ENCODE peak calls at places on chromosomes 3 and 15, in nine cellular contexts. L is HTR-8/SVneo; J is germinal center; Q is activated naive CD8-positive, alpha-beta T cell treated with anti-CD3 and anti-CD28 coated beads, Interleukin-2, amount 50 U/mL, for 24 hours; S is WTC11; N is G401; H is NCI-H187; Z is SK-N-SH; V is stimulated activated CD4-positive, alpha-beta T cell treated with anti-CD3 and anti-CD28 coated beads, Interleukin-4, amount 100 ng/mL, for 48 hours. P is an unnamed sample.
A peak's percentile ranks its signal among the peaks of the same experiment; 100 is the strongest.

GRCh38 chr15:29978411-29979382 is 104.1 kb upstream of the GOLGA8J start:
- DNase-seq in V (no peak), S (no peak), J (no peak), Z (no peak), L (no peak), N (no peak), Q (no peak), H (no peak), P (no peak)

GRCh38 chr3:141796436-141797166 is 33.4 kb downstream of the GRK7 start:
- DNase-seq in L (no peak), V (peak; percentile 59), H (no peak), Z (no peak), S (no peak), J (peak; percentile 44), N (no peak), Q (peak; percentile 73), P (no peak)

GRCh38 chr15:80659375-80659774 is 35.7 kb upstream of the ABHD17C start:
- DNase-seq in S (no peak), H (no peak), V (no peak), Q (no peak), J (no peak), L (no peak), Z (no peak), N (no peak), P (no peak)

GRCh38 chr15:89910891-89911626 is 1.7 kb downstream of the ARPIN start:
- DNase-seq in H (no peak), Z (no peak), Q (no peak), V (no peak), L (no peak), J (no peak), S (no peak), N (no peak), P (no peak)

GRCh38 chr3:48088056-48088748 is 72.0 kb upstream of the MAP4 start:
- DNase-seq in L (no peak), N (peak; percentile 47), H (no peak), V (no peak), Z (peak; percentile 72), Q (peak; percentile 30), J (no peak), S (peak; percentile 21), P (no peak)

GRCh38 chr15:54347082-54347827 is 369.0 kb downstream of the UNC13C start:
- DNase-seq in H (no peak), S (no peak), Q (no peak), Z (no peak), N (no peak), V (no peak), L (no peak), J (no peak), P (no peak)

GRCh38 chr3:42537350-42537749 is 34.9 kb downstream of the VIPR1 start:
- DNase-seq in Z (no peak), V (no peak), J (no peak), H (no peak), L (no peak), N (no peak), Q (no peak), S (no peak), P (no peak)

GRCh38 chr3:185069583-185070030 is 83.3 kb downstream of the C3orf70 start:
- DNase-seq in V (no peak), Z (peak; percentile 51), L (no peak), N (no peak), J (no peak), H (no peak), Q (no peak), S (peak; percentile 88), P (no peak)

GRCh38 chr15:57566840-57567239 is 24.9 kb upstream of the MYZAP start:
- DNase-seq in N (no peak), V (no peak), H (no peak), J (no peak), L (no peak), Z (no peak), Q (no peak), S (no peak), P (peak; percentile 40)

GRCh38 chr3:18720543-18720942 is 295.4 kb upstream of the SATB1 start:
- DNase-seq in Q (no peak), L (no peak), S (no peak), H (no peak), V (no peak), Z (no peak), J (no peak), N (no peak), P (no peak)

P was measured in left ventricle myocardium inferior.